ENCODE peak calls at places on chromosome 13, in five cellular contexts. Q, T, I, O and M are unnamed samples.

GRCh38 chr13:23945612-23946011 is 48.3 kb upstream of the C1QTNF9B start:
- DNase-seq in Q (no peak), T (no peak), I (no peak), O (no peak), M (no peak)

GRCh38 chr13:66635526-66635925 is 594.6 kb downstream of the PCDH9 start:
- DNase-seq in Q (no peak), T (no peak), I (no peak), O (peak; percentile 0), M (no peak)

GRCh38 chr13:24511019-24511823 is 1.4 kb downstream of the PARP4 start:
- DNase-seq in Q (peak; percentile 11), T (peak; percentile 65), I (peak; percentile 33), O (peak; percentile 92), M (peak; percentile 44)

GRCh38 chr13:39373108-39373507 is 229.9 kb downstream of the LHFPL6 start:
- DNase-seq in Q (no peak), T (no peak), I (no peak), O (no peak), M (no peak)

GRCh38 chr13:74966814-74967213 is 515.2 kb downstream of the TBC1D4 start:
- DNase-seq in Q (peak; percentile 41), T (no peak), I (no peak), O (peak; percentile 4), M (no peak)

GRCh38 chr13:31945202-31945978 is 86.2 kb upstream of the FRY start:
- DNase-seq in Q (peak; percentile 41), T (no peak), I (peak; percentile 66), O (peak; percentile 96), M (no peak)

GRCh38 chr13:49441846-49442245 is 2.0 kb downstream of the CAB39L start:
- DNase-seq in Q (no peak), T (no peak), I (no peak), O (no peak), M (no peak)

GRCh38 chr13:34469212-34469983 is 472.7 kb upstream of the NBEA start:
- DNase-seq in Q (no peak), T (no peak), I (no peak), O (no peak), M (no peak)

GRCh38 chr13:38693641-38694040 is 6.8 kb downstream of the FREM2 start:
- DNase-seq in Q (no peak), T (no peak), I (no peak), O (no peak), M (no peak)

GRCh38 chr13:36834299-36834698 is 15.3 kb downstream of the RFXAP start:
- DNase-seq in Q (no peak), T (no peak), I (no peak), O (peak; percentile 58), M (no peak)

GRCh38 chr13:111280666-111281577 is 39.5 kb upstream of the TEX29 start:
- DNase-seq in Q (no peak), T (no peak), I (no peak), O (peak; percentile 73), M (no peak)

DNA sequence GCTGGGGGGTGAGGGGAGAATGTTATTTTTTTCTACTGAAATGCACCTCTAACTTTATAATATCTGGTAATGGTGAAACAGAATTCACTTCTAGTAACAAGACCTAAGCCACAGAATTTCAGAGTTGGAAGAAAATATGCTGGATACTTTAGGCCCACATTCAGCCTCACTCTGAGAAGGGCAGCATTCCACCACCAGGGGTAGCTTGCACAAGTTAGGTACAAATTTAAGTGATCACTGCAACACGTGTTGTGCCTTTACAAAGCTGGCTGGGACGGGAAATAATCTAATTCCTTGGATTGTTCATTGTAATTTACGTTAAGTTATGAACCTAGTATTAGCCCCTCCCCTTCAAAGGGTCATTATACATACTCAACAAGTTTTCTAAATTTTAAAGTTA is 192.3 kb downstream of the RGCC start:
- DNase-seq in Q (peak; percentile 46), T (peak; percentile 22), I (peak; percentile 64), O (peak; percentile 49), M (no peak)
- H3K4me1 ChIP-seq in Q (no peaks in the 10 kb centered on the region), T (peaks cover 51% of the 10 kb centered on the region), I (peaks cover 10% of the 10 kb centered on the region), O (peaks cover 33% of the 10 kb centered on the region), M (no peaks in the 10 kb centered on the region)

GRCh38 chr13:98239156-98240076 is 62.3 kb upstream of the RNF113B start:
- DNase-seq in Q (no peak), T (no peak), I (peak; percentile 59), O (no peak), M (no peak)
- TF ChIP-seq EZH2phosphoT487 in Q (no peak), T (no peak), I (no peak), O (no peak), M (no peak)

DNA sequence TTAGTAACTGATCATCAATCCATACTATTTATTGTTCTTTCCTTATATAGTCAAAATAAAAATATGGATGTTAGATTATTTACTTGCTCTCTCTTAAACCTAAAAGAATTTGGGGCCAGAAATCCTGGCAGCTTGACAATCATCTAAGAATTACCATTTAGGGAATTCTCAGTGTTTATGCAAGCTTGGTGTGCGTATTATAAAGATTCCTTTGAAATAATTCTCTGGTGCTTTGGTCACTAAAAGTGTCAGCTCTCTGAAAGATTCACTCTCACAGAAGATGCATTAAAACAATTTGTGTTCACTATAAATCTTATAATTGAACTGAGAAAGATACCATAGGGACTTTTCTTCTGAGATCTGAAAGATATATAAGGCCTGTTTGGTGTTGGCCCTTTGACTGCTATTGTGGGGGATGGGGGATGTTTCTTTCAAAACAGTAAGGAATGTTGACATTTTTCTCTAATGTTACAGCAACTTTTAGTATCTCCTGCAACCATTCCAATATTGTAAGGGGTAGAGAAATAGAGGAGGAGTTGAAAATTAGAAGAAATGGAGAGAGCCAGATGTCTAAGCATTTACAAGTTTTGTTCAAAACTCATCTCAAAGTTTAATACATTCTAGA is 27.2 kb downstream of the EPSTI1 start:
- DNase-seq in Q (no peak), T (no peak), I (no peak), O (no peak), M (no peak)
- TF ChIP-seq EZH2 in Q (no peak), T (no peak), I (no peak), O (no peak), M (no peak)

GRCh38 chr13:114145722-114146121 is 13.3 kb upstream of the RASA3 start:
- DNase-seq in Q (peak; percentile 7), T (no peak), I (no peak), O (no peak), M (no peak)
- H3K4me1 ChIP-seq in Q (no peaks in the 10 kb centered on the region), T (peaks cover 12% of the 10 kb centered on the region), I (no peaks in the 10 kb centered on the region), O (no peaks in the 10 kb centered on the region), M (peaks cover 34% of the 10 kb centered on the region)

GRCh38 chr13:71828564-71828963 is 38.4 kb downstream of the DACH1 start:
- DNase-seq in Q (no peak), T (no peak), I (no peak), O (no peak), M (no peak)
- TF ChIP-seq EZH2phosphoT487 in Q (no peak), T (no peak), I (no peak), O (no peak), M (no peak)